ENCODE peak calls at places on chromosome 12, in seven cellular contexts. W is effector memory CD4-positive, alpha-beta T cell; V is aorta; Q is WTC11; R is non-pigmented ciliary epithelial cell; N is stimulated activated effector memory CD8-positive, alpha-beta T cell treated with anti-CD3 and anti-CD28 coated beads, Interleukin-12 subunit alpha, Interleukin-12 subunit beta, amount 100 ng/mL, for 72 hours; K is activated CD4-positive, CD25-positive, alpha-beta regulatory T cell treated with anti-CD3 and anti-CD28 coated beads, Interleukin-2, amount 50 U/mL, for 72 hours. D is an unnamed sample.

GRCh38 chr12:31728917-31729640 is at the start of gene AMN1:
- DNase-seq in W (peak), V (peak), Q (peak), R (peak), N (peak), K (peak), D (peak)

GRCh38 chr12:11746024-11746771 is 96.7 kb downstream of the ETV6 start:
- DNase-seq in W (no peak), V (no peak), Q (no peak), R (no peak), N (no peak), K (no peak), D (no peak)

GRCh38 chr12:125564753-125565152 is 499.5 kb downstream of the AACS start:
- DNase-seq in W (no peak), V (no peak), Q (no peak), R (no peak), N (no peak), K (no peak), D (no peak)

GRCh38 chr12:122127839-122128238 is 46.2 kb downstream of the IL31 start:
- DNase-seq in W (no peak), V (no peak), Q (no peak), R (no peak), N (no peak), K (no peak), D (no peak)

GRCh38 chr12:78316656-78317055 is 486.0 kb downstream of the NAV3 start:
- DNase-seq in W (no peak), V (no peak), Q (no peak), R (no peak), N (no peak), K (no peak), D (no peak)

GRCh38 chr12:22413592-22413991 is 79.1 kb upstream of the ST8SIA1 start:
- DNase-seq in W (no peak), V (no peak), Q (no peak), R (no peak), N (no peak), K (no peak), D (no peak)

GRCh38 chr12:124302241-124302806 is 7.4 kb downstream of the RFLNA start:
- DNase-seq in W (no peak), V (peak), Q (no peak), R (no peak), N (no peak), K (no peak), D (no peak)

GRCh38 chr12:77113971-77114370 is 48.6 kb upstream of the E2F7 start:
- DNase-seq in W (no peak), V (no peak), Q (no peak), R (no peak), N (no peak), K (no peak), D (no peak)

GRCh38 chr12:45685680-45686079 is 43.8 kb upstream of the ARID2 start:
- DNase-seq in W (no peak), V (no peak), Q (no peak), R (no peak), N (no peak), K (no peak), D (no peak)

GRCh38 chr12:53493610-53494391 is 5.5 kb downstream of the MAP3K12 start:
- DNase-seq in W (no peak), V (no peak), Q (no peak), R (no peak), N (no peak), K (no peak), D (no peak)

GRCh38 chr12:64452559-64453329 is 824 bp downstream of the TBK1 start:
- DNase-seq in W (no peak), V (no peak), Q (no peak), R (peak), N (no peak), K (no peak), D (peak)

GRCh38 chr12:13661005-13661887 is 320.2 kb downstream of the GRIN2B start:
- DNase-seq in W (no peak), V (peak), Q (peak), R (peak), N (no peak), K (no peak), D (no peak)

GRCh38 chr12:125284945-125285344 is 219.7 kb downstream of the AACS start:
- DNase-seq in W (no peak), V (no peak), Q (no peak), R (no peak), N (no peak), K (no peak), D (no peak)

GRCh38 chr12:52715416-52715815 is 12.1 kb upstream of the KRT77 start:
- DNase-seq in W (no peak), V (no peak), Q (peak), R (no peak), N (no peak), K (no peak), D (no peak)

GRCh38 chr12:46982629-46983392 is 96.6 kb upstream of the PCED1B start:
- DNase-seq in W (no peak), V (no peak), Q (no peak), R (no peak), N (no peak), K (no peak), D (no peak)

GRCh38 chr12:79300199-79300568 is 390.6 kb downstream of the PAWR start:
- DNase-seq in W (no peak), V (no peak), Q (no peak), R (peak), N (no peak), K (no peak), D (peak)

GRCh38 chr12:58359084-58359483 is 417.7 kb downstream of the ATP23 start:
- DNase-seq in W (no peak), V (no peak), Q (no peak), R (no peak), N (no peak), K (no peak), D (no peak)

GRCh38 chr12:132597333-132598283 is 12.8 kb downstream of the LRCOL1 start:
- DNase-seq in W (no peak), V (no peak), Q (peak), R (no peak), N (no peak), K (no peak), D (no peak)

GRCh38 chr12:123931686-123932321 is 40.8 kb downstream of the CCDC92 start:
- DNase-seq in W (peak), V (no peak), Q (no peak), R (no peak), N (no peak), K (peak), D (no peak)

GRCh38 chr12:110619534-110619953 is 5.6 kb downstream of the TCTN1 start:
- DNase-seq in W (no peak), V (no peak), Q (no peak), R (no peak), N (no peak), K (no peak), D (no peak)

GRCh38 chr12:93573552-93574223 is 1.2 kb downstream of the SOCS2 start:
- DNase-seq in W (no peak), V (no peak), Q (peak), R (no peak), N (peak), K (no peak), D (no peak)

GRCh38 chr12:132686831-132687210 is 321 bp downstream of the POLE start:
- DNase-seq in W (no peak), V (no peak), Q (peak), R (no peak), N (no peak), K (no peak), D (no peak)

GRCh38 chr12:86018361-86018760 is 144.3 kb downstream of the NTS start:
- DNase-seq in W (no peak), V (no peak), Q (no peak), R (no peak), N (no peak), K (no peak), D (no peak)

GRCh38 chr12:50222275-50222783 is 55.2 kb upstream of the CERS5 start:
- DNase-seq in W (no peak), V (peak), Q (peak), R (no peak), N (peak), K (no peak), D (peak)

GRCh38 chr12:93186131-93186530 is 191.6 kb upstream of the NUDT4 start:
- DNase-seq in W (no peak), V (no peak), Q (no peak), R (no peak), N (no peak), K (no peak), D (no peak)

GRCh38 chr12:77521458-77522115 is 309.1 kb upstream of the NAV3 start:
- DNase-seq in W (no peak), V (no peak), Q (no peak), R (peak), N (no peak), K (no peak), D (no peak)

GRCh38 chr12:6292606-6293005 is 17.9 kb upstream of the PLEKHG6 start:
- DNase-seq in W (no peak), V (no peak), Q (no peak), R (no peak), N (no peak), K (no peak), D (no peak)

GRCh38 chr12:6096527-6096926 is 27.9 kb downstream of the VWF start:
- DNase-seq in W (no peak), V (no peak), Q (no peak), R (no peak), N (no peak), K (no peak), D (no peak)

GRCh38 chr12:5612556-5613421 is 180.9 kb downstream of the NTF3 start:
- DNase-seq in W (no peak), V (no peak), Q (no peak), R (no peak), N (no peak), K (no peak), D (no peak)

GRCh38 chr12:61993734-61994345 is 266.4 kb upstream of the USP15 start:
- DNase-seq in W (no peak), V (no peak), Q (no peak), R (peak), N (no peak), K (no peak), D (peak)

GRCh38 chr12:2783936-2784600 is 10.7 kb upstream of the FKBP4 start:
- DNase-seq in W (peak), V (peak), Q (peak), R (no peak), N (peak), K (peak), D (no peak)

GRCh38 chr12:91332305-91332704 is 149.7 kb upstream of the DCN start:
- DNase-seq in W (no peak), V (no peak), Q (no peak), R (no peak), N (no peak), K (no peak), D (no peak)

GRCh38 chr12:15435597-15435996 is 113.3 kb downstream of the PTPRO start:
- DNase-seq in W (no peak), V (no peak), Q (no peak), R (no peak), N (no peak), K (no peak), D (no peak)